ENCODE peak calls at places on chromosomes 6 and 20, in five cellular contexts. U, P, C, L and W are unnamed samples. For H3K27me3 and H3K4me1, the result is how much of the 10 kb centered on the place peaks cover.

GRCh38 chr6:13813621-13814175 is 659 bp downstream of the MCUR1 start:
- DNase-seq in U (peak), L (no peak), C (peak), P (peak), W (peak)

GRCh38 chr6:43980004-43980795 is 147.1 kb downstream of the MRPL14 start:
- DNase-seq in L (no peak), C (no peak), U (no peak), P (no peak), W (peak)

GRCh38 chr6:170152111-170152926 is 138.6 kb downstream of the DLL1 start:
- DNase-seq in U (no peak), L (no peak), P (peak), C (peak), W (peak)

GRCh38 chr20:1803216-1804128 is 91.7 kb upstream of the SIRPA start:
- DNase-seq in U (peak), P (peak), C (no peak), L (no peak), W (peak)

GRCh38 chr6:16181429-16182359 is 52.8 kb downstream of the MYLIP start:
- DNase-seq in U (no peak), C (peak), P (no peak), L (no peak), W (no peak)

GRCh38 chr20:62875419-62876355 is 14.1 kb upstream of the TCFL5 start:
- DNase-seq in U (peak), P (peak), L (no peak), C (peak), W (peak)

GRCh38 chr6:81979767-81980166 is 227.3 kb upstream of the TENT5A start:
- DNase-seq in L (no peak), P (no peak), C (no peak), U (peak), W (no peak)

GRCh38 chr6:68634503-68635411 is at the start of gene ADGRB3:
- DNase-seq in L (no peak), C (peak), P (peak), U (peak), W (peak)

GRCh38 chr20:13436530-13436929 is 202.2 kb downstream of the TASP1 start:
- DNase-seq in C (no peak), U (no peak), L (no peak), P (no peak), W (no peak)

GRCh38 chr6:110538416-110539060 is 62.1 kb upstream of the SLC22A16 start:
- DNase-seq in C (no peak), L (no peak), U (no peak), P (no peak), W (no peak)

DNA sequence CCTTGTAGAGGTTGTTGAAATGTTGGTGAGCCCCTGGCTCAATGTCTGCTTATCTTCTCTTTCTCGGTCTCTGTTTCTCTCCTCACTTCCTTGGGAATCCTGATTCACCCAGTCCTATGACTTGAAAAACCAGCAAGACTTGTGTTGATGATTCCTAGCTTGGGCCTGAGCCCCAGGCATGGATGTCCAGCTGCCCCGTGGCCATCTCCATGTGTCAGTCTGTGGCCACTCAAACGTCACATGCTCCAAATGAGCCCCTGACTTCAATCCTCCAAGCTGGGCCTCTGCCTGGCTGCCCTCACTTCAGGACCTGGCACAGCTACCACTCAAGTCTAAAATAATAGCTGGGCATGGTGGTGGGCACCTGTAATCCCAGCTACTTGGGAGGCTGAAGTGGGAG is 81.0 kb downstream of the SRC start:
- DNase-seq in C (no peak), U (no peak), P (no peak), L (no peak), W (no peak)
- H3K27me3 ChIP-seq in C (under half), U (half or more), P (under half), L (half or more), W (under half)

GRCh38 chr6:52555531-52556228 is 21.2 kb downstream of the TRAM2 start:
- DNase-seq in P (no peak), C (no peak), U (peak), L (no peak), W (no peak)
- H3K4me1 ChIP-seq in P (under half), C (under half), U (half or more), L (under half), W (under half)

GRCh38 chr20:40686434-40686882 is 2.6 kb downstream of the MAFB start:
- DNase-seq in C (no peak), L (no peak), P (no peak), U (peak), W (no peak)
- H3K27me3 ChIP-seq in C (under half), L (half or more), P (under half), U (under half), W (under half)

DNA sequence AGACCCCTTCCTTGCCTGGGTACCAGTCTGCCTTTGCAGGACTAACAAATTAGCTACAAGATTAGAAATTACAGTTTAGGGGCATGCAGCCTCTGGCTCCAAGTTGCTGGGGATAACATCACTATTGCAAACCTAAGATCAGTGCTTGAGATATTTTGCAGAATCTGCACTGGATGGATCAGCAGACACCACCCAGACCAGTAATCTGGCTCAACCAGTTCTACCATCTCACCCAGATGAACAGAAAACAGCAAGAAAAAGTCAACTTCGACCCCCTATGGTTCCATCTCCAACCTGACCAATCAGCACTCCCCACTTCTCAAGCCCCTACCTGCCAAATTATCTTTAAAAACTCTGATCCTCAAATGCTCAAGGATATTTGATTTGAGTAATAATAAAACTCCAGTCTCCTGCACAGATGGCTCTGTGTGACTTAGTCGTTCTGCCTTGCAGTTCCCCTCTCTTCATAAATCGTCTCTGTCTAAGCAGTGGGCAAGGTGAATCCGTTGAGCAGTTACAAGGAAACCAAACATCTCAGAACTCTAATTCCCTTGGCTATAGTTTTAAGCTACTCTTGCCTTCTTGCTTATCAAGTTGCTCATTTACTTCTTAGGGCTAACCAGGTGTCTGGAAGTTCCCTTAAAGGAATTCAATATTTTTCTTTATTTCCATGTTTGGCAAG is 16.1 kb upstream of the LMBRD1 start:
- DNase-seq in L (no peak), C (no peak), U (no peak), P (no peak), W (no peak)
- H3K4me1 ChIP-seq in L (under half), C (under half), U (under half), P (under half), W (under half)

GRCh38 chr6:99813565-99813964 is 180.5 kb downstream of the MCHR2 start:
- DNase-seq in L (no peak), U (no peak), P (no peak), C (no peak), W (no peak)
- H3K27me3 ChIP-seq in L (under half), U (under half), P (under half), C (under half), W (under half)